ENCODE peak calls at places on chromosomes 16 and 17, in ten cellular contexts. One of them, this sample, is unnamed.

GRCh38 chr16:80693553-80693952 is 110.8 kb downstream of the CDYL2 start:
- DNase-seq in MCF 10A: no peak
- DNase-seq in cardiac fibroblast: no peak
- DNase-seq in neural crest cell: no peak
- DNase-seq in right atrium auricular region: no peak
- DNase-seq in RWPE1: no peak
- DNase-seq in HFFc6: no peak
- DNase-seq in GM12865: no peak
- DNase-seq in CD8-positive, alpha-beta T cell: no peak
- DNase-seq in heart left ventricle: no peak
- DNase-seq in this sample: no peak

GRCh38 chr16:19269098-19269497 is 16.4 kb upstream of the CLEC19A start:
- DNase-seq in GM12865: no peak
- DNase-seq in RWPE1: no peak
- DNase-seq in neural crest cell: no peak
- DNase-seq in HFFc6: no peak
- DNase-seq in MCF 10A: no peak
- DNase-seq in CD8-positive, alpha-beta T cell: no peak
- DNase-seq in heart left ventricle: no peak
- DNase-seq in right atrium auricular region: no peak
- DNase-seq in cardiac fibroblast: no peak
- DNase-seq in this sample: no peak

GRCh38 chr16:20072524-20073202 is 1.0 kb downstream of the GPR139 start:
- DNase-seq in GM12865: no peak
- DNase-seq in neural crest cell: no peak
- DNase-seq in MCF 10A: no peak
- DNase-seq in heart left ventricle: no peak
- DNase-seq in HFFc6: no peak
- DNase-seq in right atrium auricular region: no peak
- DNase-seq in cardiac fibroblast: no peak
- DNase-seq in RWPE1: no peak
- DNase-seq in CD8-positive, alpha-beta T cell: no peak
- DNase-seq in this sample: no peak

GRCh38 chr17:76265624-76266243 is 586 bp downstream of the UBALD2 start:
- DNase-seq in heart left ventricle: peak; percentile 77
- DNase-seq in neural crest cell: peak; percentile 52
- DNase-seq in right atrium auricular region: no peak
- DNase-seq in HFFc6: peak; percentile 31
- DNase-seq in MCF 10A: no peak
- DNase-seq in CD8-positive, alpha-beta T cell: peak; percentile 63
- DNase-seq in RWPE1: no peak
- DNase-seq in cardiac fibroblast: peak; percentile 75
- DNase-seq in GM12865: peak; percentile 56
- DNase-seq in this sample: peak; percentile 45

GRCh38 chr17:76233588-76234353 is 6.5 kb downstream of the RNF157 start:
- DNase-seq in cardiac fibroblast: no peak
- DNase-seq in MCF 10A: no peak
- DNase-seq in heart left ventricle: no peak
- DNase-seq in right atrium auricular region: no peak
- DNase-seq in neural crest cell: no peak
- DNase-seq in CD8-positive, alpha-beta T cell: no peak
- DNase-seq in RWPE1: no peak
- DNase-seq in GM12865: no peak
- DNase-seq in HFFc6: no peak
- DNase-seq in this sample: no peak

GRCh38 chr17:38606646-38607611 is 1.2 kb upstream of the SRCIN1 start:
- DNase-seq in heart left ventricle: peak; percentile 83
- DNase-seq in HFFc6: no peak
- DNase-seq in right atrium auricular region: no peak
- DNase-seq in CD8-positive, alpha-beta T cell: no peak
- DNase-seq in cardiac fibroblast: no peak
- DNase-seq in RWPE1: no peak
- DNase-seq in GM12865: no peak
- DNase-seq in neural crest cell: no peak
- DNase-seq in MCF 10A: no peak
- DNase-seq in this sample: no peak

GRCh38 chr16:4114257-4115208 is 1.7 kb downstream of the ADCY9 start:
- DNase-seq in cardiac fibroblast: no peak
- DNase-seq in HFFc6: no peak
- DNase-seq in MCF 10A: no peak
- DNase-seq in neural crest cell: no peak
- DNase-seq in CD8-positive, alpha-beta T cell: no peak
- DNase-seq in GM12865: no peak
- DNase-seq in heart left ventricle: peak; percentile 36
- DNase-seq in RWPE1: no peak
- DNase-seq in right atrium auricular region: no peak
- DNase-seq in this sample: no peak

GRCh38 chr17:31491794-31492171 is 100.3 kb downstream of the RAB11FIP4 start:
- DNase-seq in CD8-positive, alpha-beta T cell: no peak
- DNase-seq in GM12865: peak; percentile 70
- DNase-seq in MCF 10A: no peak
- DNase-seq in HFFc6: no peak
- DNase-seq in heart left ventricle: no peak
- DNase-seq in RWPE1: no peak
- DNase-seq in cardiac fibroblast: no peak
- DNase-seq in neural crest cell: no peak
- DNase-seq in right atrium auricular region: no peak
- DNase-seq in this sample: no peak

GRCh38 chr17:29573558-29573870 is 5.0 kb downstream of the TP53I13 start:
- DNase-seq in MCF 10A: no peak
- DNase-seq in heart left ventricle: peak; percentile 30
- DNase-seq in GM12865: no peak
- DNase-seq in RWPE1: no peak
- DNase-seq in neural crest cell: no peak
- DNase-seq in HFFc6: no peak
- DNase-seq in CD8-positive, alpha-beta T cell: no peak
- DNase-seq in cardiac fibroblast: no peak
- DNase-seq in right atrium auricular region: no peak
- DNase-seq in this sample: no peak

GRCh38 chr16:11835891-11836652 is 15.3 kb downstream of the RSL1D1 start:
- DNase-seq in CD8-positive, alpha-beta T cell: no peak
- DNase-seq in RWPE1: no peak
- DNase-seq in neural crest cell: no peak
- DNase-seq in right atrium auricular region: no peak
- DNase-seq in cardiac fibroblast: peak; percentile 52
- DNase-seq in GM12865: no peak
- DNase-seq in heart left ventricle: no peak
- DNase-seq in MCF 10A: peak; percentile 47
- DNase-seq in HFFc6: peak; percentile 64
- DNase-seq in this sample: peak; percentile 75

GRCh38 chr17:39306509-39307212 is 80.9 kb upstream of the STAC2 start:
- DNase-seq in RWPE1: no peak
- DNase-seq in MCF 10A: no peak
- DNase-seq in cardiac fibroblast: peak; percentile 31
- DNase-seq in neural crest cell: no peak
- DNase-seq in CD8-positive, alpha-beta T cell: no peak
- DNase-seq in GM12865: peak; percentile 47
- DNase-seq in right atrium auricular region: no peak
- DNase-seq in heart left ventricle: no peak
- DNase-seq in HFFc6: peak; percentile 15
- DNase-seq in this sample: no peak

GRCh38 chr17:80187090-80187489 is 17.3 kb downstream of the CARD14 start:
- DNase-seq in CD8-positive, alpha-beta T cell: no peak
- DNase-seq in cardiac fibroblast: peak; percentile 36
- DNase-seq in GM12865: no peak
- DNase-seq in HFFc6: no peak
- DNase-seq in MCF 10A: peak; percentile 76
- DNase-seq in neural crest cell: no peak
- DNase-seq in heart left ventricle: no peak
- DNase-seq in right atrium auricular region: peak; percentile 61
- DNase-seq in RWPE1: peak; percentile 71
- DNase-seq in this sample: no peak

GRCh38 chr16:59470556-59470955 is 736.4 kb upstream of the GOT2 start:
- DNase-seq in CD8-positive, alpha-beta T cell: no peak
- DNase-seq in cardiac fibroblast: no peak
- DNase-seq in HFFc6: no peak
- DNase-seq in neural crest cell: no peak
- DNase-seq in MCF 10A: no peak
- DNase-seq in right atrium auricular region: no peak
- DNase-seq in GM12865: no peak
- DNase-seq in RWPE1: no peak
- DNase-seq in heart left ventricle: no peak
- DNase-seq in this sample: no peak

GRCh38 chr17:9696279-9697044 is 51.1 kb downstream of the USP43 start:
- DNase-seq in right atrium auricular region: no peak
- DNase-seq in RWPE1: no peak
- DNase-seq in heart left ventricle: no peak
- DNase-seq in neural crest cell: no peak
- DNase-seq in CD8-positive, alpha-beta T cell: no peak
- DNase-seq in GM12865: no peak
- DNase-seq in MCF 10A: peak; percentile 4
- DNase-seq in HFFc6: no peak
- DNase-seq in cardiac fibroblast: no peak
- DNase-seq in this sample: no peak

GRCh38 chr16:77588389-77588788 is 133.9 kb upstream of the NUDT7 start:
- DNase-seq in right atrium auricular region: no peak
- DNase-seq in cardiac fibroblast: no peak
- DNase-seq in GM12865: no peak
- DNase-seq in neural crest cell: no peak
- DNase-seq in CD8-positive, alpha-beta T cell: no peak
- DNase-seq in HFFc6: no peak
- DNase-seq in RWPE1: no peak
- DNase-seq in heart left ventricle: no peak
- DNase-seq in MCF 10A: no peak
- DNase-seq in this sample: no peak

GRCh38 chr16:2149630-2150417 is 1.4 kb downstream of the RAB26 start:
- DNase-seq in right atrium auricular region: no peak
- DNase-seq in cardiac fibroblast: no peak
- DNase-seq in neural crest cell: no peak
- DNase-seq in CD8-positive, alpha-beta T cell: no peak
- DNase-seq in RWPE1: no peak
- DNase-seq in GM12865: peak; percentile 63
- DNase-seq in heart left ventricle: no peak
- DNase-seq in MCF 10A: peak; percentile 43
- DNase-seq in HFFc6: no peak
- DNase-seq in this sample: no peak

GRCh38 chr16:2150418-2151187 is 2.2 kb downstream of the RAB26 start:
- DNase-seq in GM12865: peak; percentile 69
- DNase-seq in cardiac fibroblast: peak; percentile 49
- DNase-seq in RWPE1: no peak
- DNase-seq in CD8-positive, alpha-beta T cell: no peak
- DNase-seq in heart left ventricle: no peak
- DNase-seq in neural crest cell: no peak
- DNase-seq in MCF 10A: peak; percentile 78
- DNase-seq in HFFc6: no peak
- DNase-seq in right atrium auricular region: no peak
- DNase-seq in this sample: peak; percentile 98

GRCh38 chr16:2147981-2148671 is at the start of gene RAB26:
- DNase-seq in MCF 10A: peak; percentile 91
- DNase-seq in cardiac fibroblast: peak; percentile 72
- DNase-seq in RWPE1: peak; percentile 75
- DNase-seq in heart left ventricle: peak; percentile 93
- DNase-seq in right atrium auricular region: peak; percentile 75
- DNase-seq in HFFc6: no peak
- DNase-seq in GM12865: peak; percentile 44
- DNase-seq in CD8-positive, alpha-beta T cell: peak; percentile 53
- DNase-seq in neural crest cell: peak; percentile 40
- DNase-seq in this sample: peak; percentile 90

GRCh38 chr16:2147378-2147777 is 1.0 kb upstream of the RAB26 start:
- DNase-seq in MCF 10A: no peak
- DNase-seq in HFFc6: no peak
- DNase-seq in heart left ventricle: no peak
- DNase-seq in neural crest cell: no peak
- DNase-seq in GM12865: no peak
- DNase-seq in right atrium auricular region: no peak
- DNase-seq in CD8-positive, alpha-beta T cell: no peak
- DNase-seq in cardiac fibroblast: no peak
- DNase-seq in RWPE1: no peak
- DNase-seq in this sample: no peak

GRCh38 chr16:2148714-2149629 is 547 bp downstream of the RAB26 start:
- DNase-seq in HFFc6: no peak
- DNase-seq in CD8-positive, alpha-beta T cell: no peak
- DNase-seq in GM12865: peak; percentile 45
- DNase-seq in cardiac fibroblast: no peak
- DNase-seq in heart left ventricle: peak; percentile 46
- DNase-seq in neural crest cell: no peak
- DNase-seq in MCF 10A: peak; percentile 38
- DNase-seq in right atrium auricular region: no peak
- DNase-seq in RWPE1: no peak
- DNase-seq in this sample: no peak
- TF ChIP-seq CTCF in HFFc6: peak; percentile 25
- TF ChIP-seq CTCF in CD8-positive, alpha-beta T cell: no peak
- TF ChIP-seq CTCF in GM12865: no peak
- TF ChIP-seq CTCF in cardiac fibroblast: no peak
- TF ChIP-seq CTCF in heart left ventricle: no peak
- TF ChIP-seq CTCF in neural crest cell: peak; percentile 31
- TF ChIP-seq CTCF in MCF 10A: no peak
- TF ChIP-seq CTCF in right atrium auricular region: no peak
- TF ChIP-seq CTCF in RWPE1: no peak
- TF ChIP-seq CTCF in this sample: no peak

DNA sequence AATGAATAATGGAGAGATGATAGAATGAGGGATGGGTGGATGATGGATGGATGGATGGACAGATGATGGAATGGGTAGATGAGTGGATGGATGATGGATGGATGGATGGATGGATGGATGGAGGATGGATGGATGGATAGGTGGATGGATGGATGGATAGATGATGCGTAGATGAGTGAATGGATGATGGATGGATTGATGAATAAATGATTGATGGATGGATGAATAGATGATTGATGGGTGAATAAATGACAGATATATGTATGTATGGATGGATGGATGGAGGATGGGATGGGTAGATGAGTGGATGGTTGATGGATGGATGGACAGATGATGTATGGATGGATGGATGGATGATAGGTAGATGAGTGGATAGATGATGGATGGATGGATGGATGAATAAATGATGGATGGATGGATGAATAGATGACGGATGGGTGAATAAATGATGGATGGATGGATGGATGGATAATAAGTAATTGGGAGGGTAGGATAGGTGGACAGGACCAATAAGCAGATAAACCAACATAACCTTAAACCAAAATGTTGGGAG is 7.9 kb downstream of the TRPV3 start:
- DNase-seq in RWPE1: no peak
- DNase-seq in neural crest cell: no peak
- DNase-seq in cardiac fibroblast: no peak
- DNase-seq in heart left ventricle: no peak
- DNase-seq in HFFc6: no peak
- DNase-seq in CD8-positive, alpha-beta T cell: no peak
- DNase-seq in MCF 10A: no peak
- DNase-seq in right atrium auricular region: no peak
- DNase-seq in GM12865: no peak
- DNase-seq in this sample: no peak
- TF ChIP-seq CTCF in RWPE1: no peak
- TF ChIP-seq CTCF in neural crest cell: no peak
- TF ChIP-seq CTCF in cardiac fibroblast: no peak
- TF ChIP-seq CTCF in heart left ventricle: no peak
- TF ChIP-seq CTCF in HFFc6: no peak
- TF ChIP-seq CTCF in CD8-positive, alpha-beta T cell: no peak
- TF ChIP-seq CTCF in MCF 10A: no peak
- TF ChIP-seq CTCF in right atrium auricular region: no peak
- TF ChIP-seq CTCF in GM12865: no peak
- TF ChIP-seq CTCF in this sample: no peak

GRCh38 chr17:56217921-56218320 is 64.6 kb downstream of the ANKFN1 start:
- DNase-seq in cardiac fibroblast: no peak
- DNase-seq in neural crest cell: no peak
- DNase-seq in HFFc6: no peak
- DNase-seq in GM12865: no peak
- DNase-seq in heart left ventricle: no peak
- DNase-seq in right atrium auricular region: no peak
- DNase-seq in MCF 10A: no peak
- DNase-seq in RWPE1: no peak
- DNase-seq in CD8-positive, alpha-beta T cell: no peak
- DNase-seq in this sample: no peak
- TF ChIP-seq CTCF in cardiac fibroblast: no peak
- TF ChIP-seq CTCF in neural crest cell: no peak
- TF ChIP-seq CTCF in HFFc6: no peak
- TF ChIP-seq CTCF in GM12865: no peak
- TF ChIP-seq CTCF in heart left ventricle: no peak
- TF ChIP-seq CTCF in right atrium auricular region: no peak
- TF ChIP-seq CTCF in MCF 10A: no peak
- TF ChIP-seq CTCF in RWPE1: no peak
- TF ChIP-seq CTCF in CD8-positive, alpha-beta T cell: no peak
- TF ChIP-seq CTCF in this sample: no peak

GRCh38 chr17:13835151-13835550 is 233.4 kb upstream of the HS3ST3A1 start:
- DNase-seq in right atrium auricular region: no peak
- DNase-seq in RWPE1: no peak
- DNase-seq in HFFc6: no peak
- DNase-seq in neural crest cell: no peak
- DNase-seq in MCF 10A: no peak
- DNase-seq in CD8-positive, alpha-beta T cell: no peak
- DNase-seq in GM12865: no peak
- DNase-seq in heart left ventricle: no peak
- DNase-seq in cardiac fibroblast: peak; percentile 23
- DNase-seq in this sample: no peak
- TF ChIP-seq CTCF in right atrium auricular region: no peak
- TF ChIP-seq CTCF in RWPE1: no peak
- TF ChIP-seq CTCF in HFFc6: no peak
- TF ChIP-seq CTCF in neural crest cell: no peak
- TF ChIP-seq CTCF in MCF 10A: no peak
- TF ChIP-seq CTCF in CD8-positive, alpha-beta T cell: no peak
- TF ChIP-seq CTCF in GM12865: no peak
- TF ChIP-seq CTCF in heart left ventricle: no peak
- TF ChIP-seq CTCF in cardiac fibroblast: no peak
- TF ChIP-seq CTCF in this sample: no peak